ENCODE peak calls at places on chromosomes 11 and 22, in nine cellular contexts. C, X, U, Z, K, H, Y, Q and F are unnamed samples.

GRCh38 chr22:23514317-23515038 is 65.6 kb downstream of the IGLL1 start:
- DNase-seq in C (no peak), X (no peak), U (no peak), Z (no peak), K (no peak), H (no peak), Y (no peak), Q (no peak), F (no peak)

GRCh38 chr11:44627911-44628729 is 62.7 kb downstream of the CD82 start:
- DNase-seq in C (peak; percentile 71), X (peak; percentile 53), U (no peak), Z (no peak), K (peak; percentile 78), H (no peak), Y (peak; percentile 61), Q (no peak), F (no peak)

GRCh38 chr11:69509846-69510390 is 28.5 kb downstream of the LINC01488 start:
- DNase-seq in C (no peak), X (no peak), U (peak; percentile 33), Z (no peak), K (no peak), H (no peak), Y (peak; percentile 14), Q (no peak), F (no peak)

GRCh38 chr11:73252577-73253191 is 19.5 kb upstream of the P2RY6 start:
- DNase-seq in C (no peak), X (no peak), U (peak; percentile 71), Z (no peak), K (no peak), H (no peak), Y (no peak), Q (no peak), F (no peak)

GRCh38 chr11:92897487-92897886 is 72.0 kb upstream of the MTNR1B start:
- DNase-seq in C (no peak), X (no peak), U (no peak), Z (no peak), K (no peak), H (no peak), Y (peak; percentile 35), Q (no peak), F (no peak)

GRCh38 chr11:10858505-10859360 is 880 bp upstream of the ZBED5 start:
- DNase-seq in C (peak; percentile 64), X (peak; percentile 71), U (peak; percentile 73), Z (peak; percentile 39), K (peak; percentile 48), H (no peak), Y (peak; percentile 77), Q (peak; percentile 88), F (peak; percentile 46)

GRCh38 chr11:130705670-130706421 is 210.4 kb downstream of the SNX19 start:
- DNase-seq in C (no peak), X (no peak), U (no peak), Z (peak; percentile 49), K (no peak), H (no peak), Y (no peak), Q (no peak), F (no peak)

GRCh38 chr11:109552376-109552775 is 130.4 kb downstream of the C11orf87 start:
- DNase-seq in C (no peak), X (no peak), U (no peak), Z (peak; percentile 65), K (no peak), H (no peak), Y (no peak), Q (no peak), F (no peak)

GRCh38 chr22:50270302-50271010 is at the start of gene MAPK11:
- DNase-seq in C (peak; percentile 81), X (peak; percentile 79), U (peak; percentile 79), Z (peak; percentile 59), K (peak; percentile 64), H (no peak), Y (peak; percentile 83), Q (peak; percentile 92), F (peak; percentile 83)

GRCh38 chr11:27699926-27700350 is 317 bp downstream of the BDNF start:
- DNase-seq in C (no peak), X (no peak), U (no peak), Z (no peak), K (no peak), H (no peak), Y (peak; percentile 25), Q (peak; percentile 62), F (peak; percentile 24)

GRCh38 chr11:44865866-44866272 is 84.8 kb downstream of the TP53I11 start:
- DNase-seq in C (peak; percentile 66), X (no peak), U (no peak), Z (no peak), K (no peak), H (no peak), Y (no peak), Q (peak; percentile 55), F (peak; percentile 36)

GRCh38 chr11:48093795-48094642 is 113.7 kb downstream of the PTPRJ start:
- DNase-seq in C (no peak), X (no peak), U (peak; percentile 53), Z (peak; percentile 70), K (peak; percentile 90), H (no peak), Y (no peak), Q (no peak), F (peak; percentile 45)

GRCh38 chr11:117876341-117877119 is at the start of gene FXYD6:
- DNase-seq in C (no peak), X (peak; percentile 77), U (peak; percentile 41), Z (no peak), K (peak; percentile 60), H (no peak), Y (peak; percentile 40), Q (peak; percentile 94), F (no peak)

GRCh38 chr22:36425977-36426523 is 38.3 kb upstream of the MYH9 start:
- DNase-seq in C (no peak), X (no peak), U (peak; percentile 78), Z (peak; percentile 45), K (peak; percentile 59), H (no peak), Y (peak; percentile 50), Q (peak; percentile 91), F (no peak)

GRCh38 chr11:57641011-57641410 is 8.7 kb downstream of the YPEL4 start:
- DNase-seq in C (no peak), X (peak; percentile 45), U (no peak), Z (peak; percentile 39), K (no peak), H (no peak), Y (no peak), Q (no peak), F (peak; percentile 42)
- TF ChIP-seq CTCF in C (no peak), X (no peak), U (no peak), Z (peak; percentile 45), K (peak; percentile 48), H (peak; percentile 54), Y (no peak), Q (peak; percentile 16), F (peak; percentile 12)

DNA sequence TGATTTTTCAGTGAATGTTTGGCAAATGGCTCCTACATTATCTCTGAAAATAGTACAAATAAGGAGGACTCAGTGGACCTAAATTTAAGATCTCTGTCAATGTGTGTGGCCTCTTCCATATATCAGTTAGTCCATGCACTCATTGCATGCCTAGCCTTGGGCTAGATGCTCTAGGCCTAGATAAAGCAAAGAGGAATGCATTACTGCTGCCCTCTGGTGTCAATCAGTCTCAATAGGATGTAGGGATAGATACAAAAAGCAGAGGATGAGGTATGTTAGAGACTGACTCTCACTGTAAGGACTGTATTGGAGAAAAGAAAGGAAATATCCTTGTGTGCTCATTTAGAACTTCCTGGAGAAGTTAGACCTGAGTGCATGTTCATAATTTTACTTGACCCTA is 42.0 kb downstream of the MS4A2 start:
- DNase-seq in C (no peak), X (no peak), U (peak; percentile 65), Z (peak; percentile 1), K (no peak), H (no peak), Y (no peak), Q (no peak), F (peak; percentile 59)
- TF ChIP-seq CTCF in C (peak; percentile 35), X (no peak), U (peak; percentile 47), Z (peak; percentile 5), K (no peak), H (no peak), Y (no peak), Q (peak; percentile 21), F (peak; percentile 50)

GRCh38 chr11:76073716-76074115 is 132.6 kb downstream of the WNT11 start:
- DNase-seq in C (no peak), X (no peak), U (no peak), Z (peak; percentile 88), K (peak; percentile 73), H (no peak), Y (no peak), Q (no peak), F (no peak)

GRCh38 chr11:76074178-76075112 is 131.9 kb downstream of the WNT11 start:
- DNase-seq in C (no peak), X (no peak), U (no peak), Z (peak; percentile 55), K (no peak), H (no peak), Y (no peak), Q (no peak), F (no peak)

GRCh38 chr11:76075699-76076098 is 130.6 kb downstream of the WNT11 start:
- DNase-seq in C (no peak), X (no peak), U (no peak), Z (no peak), K (peak; percentile 64), H (no peak), Y (no peak), Q (no peak), F (no peak)

GRCh38 chr11:76076749-76077148 is 129.6 kb downstream of the WNT11 start:
- DNase-seq in C (no peak), X (no peak), U (no peak), Z (no peak), K (no peak), H (no peak), Y (no peak), Q (no peak), F (no peak)

GRCh38 chr11:76077575-76078150 is 128.6 kb downstream of the WNT11 start:
- DNase-seq in C (no peak), X (no peak), U (no peak), Z (no peak), K (no peak), H (no peak), Y (no peak), Q (no peak), F (no peak)
- TF ChIP-seq CTCF in C (no peak), X (no peak), U (no peak), Z (no peak), K (no peak), H (no peak), Y (no peak), Q (no peak), F (no peak)

GRCh38 chr11:101881586-101881985 is 33.2 kb upstream of the CEP126 start:
- DNase-seq in C (no peak), X (no peak), U (no peak), Z (peak; percentile 65), K (no peak), H (no peak), Y (no peak), Q (no peak), F (no peak)

GRCh38 chr11:101885631-101886030 is 29.2 kb upstream of the CEP126 start:
- DNase-seq in C (no peak), X (no peak), U (no peak), Z (no peak), K (no peak), H (no peak), Y (no peak), Q (no peak), F (no peak)

DNA sequence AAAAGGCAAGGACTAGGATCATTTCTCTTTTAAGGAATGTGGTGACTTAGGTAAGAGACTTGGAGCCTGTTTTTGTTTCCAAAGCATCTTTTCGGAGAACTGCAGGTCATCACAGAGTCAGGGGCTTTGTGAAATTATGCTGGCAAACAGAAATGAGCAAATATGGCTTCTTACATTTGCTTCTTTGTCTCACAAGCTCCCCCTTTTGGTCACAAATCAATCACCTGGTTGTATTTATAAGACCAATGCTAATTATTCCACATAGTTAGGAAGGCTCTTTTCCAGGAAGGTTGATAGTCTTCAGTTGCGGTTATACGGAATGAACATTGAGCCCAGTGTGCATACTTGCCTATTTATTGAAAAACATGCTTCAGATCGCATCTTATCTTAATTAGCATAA is 34.6 kb upstream of the CEP126 start:
- DNase-seq in C (no peak), X (no peak), U (peak; percentile 42), Z (peak; percentile 82), K (peak; percentile 82), H (no peak), Y (no peak), Q (no peak), F (peak; percentile 28)
- TF ChIP-seq CTCF in C (no peak), X (no peak), U (peak; percentile 90), Z (peak; percentile 62), K (peak; percentile 27), H (peak; percentile 44), Y (no peak), Q (peak; percentile 37), F (peak; percentile 23)